ENCODE peak calls at places on chromosome 2, in seven cellular contexts. One of them, this sample, is unnamed.

GRCh38 chr2:197058777-197059176 is 132.3 kb upstream of the PGAP1 start:
- DNase-seq in HCT116: no peak
- DNase-seq in transverse colon: no peak
- DNase-seq in spleen: no peak
- DNase-seq in body of pancreas: no peak
- DNase-seq in ovary: no peak
- DNase-seq in uterus: no peak
- DNase-seq in this sample: no peak

GRCh38 chr2:138267161-138267901 is 234.2 kb upstream of the SPOPL start:
- DNase-seq in HCT116: no peak
- DNase-seq in transverse colon: no peak
- DNase-seq in spleen: no peak
- DNase-seq in body of pancreas: no peak
- DNase-seq in ovary: no peak
- DNase-seq in uterus: no peak
- DNase-seq in this sample: no peak

GRCh38 chr2:66539452-66539851 is 104.5 kb downstream of the MEIS1 start:
- DNase-seq in HCT116: no peak
- DNase-seq in transverse colon: no peak
- DNase-seq in spleen: no peak
- DNase-seq in body of pancreas: peak; percentile 42
- DNase-seq in ovary: no peak
- DNase-seq in uterus: no peak
- DNase-seq in this sample: no peak

GRCh38 chr2:151052850-151053660 is 208.6 kb downstream of the RBM43 start:
- DNase-seq in HCT116: no peak
- DNase-seq in transverse colon: no peak
- DNase-seq in spleen: no peak
- DNase-seq in body of pancreas: no peak
- DNase-seq in ovary: no peak
- DNase-seq in uterus: no peak
- DNase-seq in this sample: no peak

GRCh38 chr2:150710041-150710440 is 222.6 kb upstream of the RND3 start:
- DNase-seq in HCT116: no peak
- DNase-seq in transverse colon: no peak
- DNase-seq in spleen: no peak
- DNase-seq in body of pancreas: no peak
- DNase-seq in ovary: no peak
- DNase-seq in uterus: no peak
- DNase-seq in this sample: no peak

GRCh38 chr2:173872714-173873113 is 92.5 kb downstream of the SP3 start:
- DNase-seq in HCT116: no peak
- DNase-seq in transverse colon: peak; percentile 30
- DNase-seq in spleen: no peak
- DNase-seq in body of pancreas: no peak
- DNase-seq in ovary: no peak
- DNase-seq in uterus: no peak
- DNase-seq in this sample: no peak

GRCh38 chr2:57806449-57806968 is 240.1 kb upstream of the VRK2 start:
- DNase-seq in HCT116: no peak
- DNase-seq in transverse colon: no peak
- DNase-seq in spleen: no peak
- DNase-seq in body of pancreas: no peak
- DNase-seq in ovary: no peak
- DNase-seq in uterus: no peak
- DNase-seq in this sample: no peak

GRCh38 chr2:121144111-121144510 is 140.9 kb downstream of the TFCP2L1 start:
- DNase-seq in HCT116: no peak
- DNase-seq in transverse colon: no peak
- DNase-seq in spleen: no peak
- DNase-seq in body of pancreas: no peak
- DNase-seq in ovary: no peak
- DNase-seq in uterus: no peak
- DNase-seq in this sample: no peak

GRCh38 chr2:48209214-48209885 is 303.1 kb upstream of the FBXO11 start:
- DNase-seq in HCT116: no peak
- DNase-seq in transverse colon: no peak
- DNase-seq in spleen: no peak
- DNase-seq in body of pancreas: no peak
- DNase-seq in ovary: no peak
- DNase-seq in uterus: no peak
- DNase-seq in this sample: peak; percentile 32

GRCh38 chr2:43178055-43178598 is 48.3 kb downstream of the ZFP36L2 start:
- DNase-seq in HCT116: no peak
- DNase-seq in transverse colon: peak; percentile 21
- DNase-seq in spleen: no peak
- DNase-seq in body of pancreas: peak; percentile 65
- DNase-seq in ovary: no peak
- DNase-seq in uterus: no peak
- DNase-seq in this sample: peak; percentile 95

GRCh38 chr2:43175187-43175490 is 51.3 kb downstream of the ZFP36L2 start:
- DNase-seq in HCT116: no peak
- DNase-seq in transverse colon: no peak
- DNase-seq in spleen: no peak
- DNase-seq in body of pancreas: no peak
- DNase-seq in ovary: no peak
- DNase-seq in uterus: no peak
- DNase-seq in this sample: peak; percentile 50

GRCh38 chr2:43176449-43176848 is 50.0 kb downstream of the ZFP36L2 start:
- DNase-seq in HCT116: no peak
- DNase-seq in transverse colon: no peak
- DNase-seq in spleen: no peak
- DNase-seq in body of pancreas: no peak
- DNase-seq in ovary: no peak
- DNase-seq in uterus: no peak
- DNase-seq in this sample: peak; percentile 23

GRCh38 chr2:43171789-43172188 is 54.6 kb downstream of the ZFP36L2 start:
- DNase-seq in HCT116: no peak
- DNase-seq in transverse colon: peak; percentile 61
- DNase-seq in spleen: no peak
- DNase-seq in body of pancreas: peak; percentile 70
- DNase-seq in ovary: peak; percentile 61
- DNase-seq in uterus: no peak
- DNase-seq in this sample: peak; percentile 68

DNA sequence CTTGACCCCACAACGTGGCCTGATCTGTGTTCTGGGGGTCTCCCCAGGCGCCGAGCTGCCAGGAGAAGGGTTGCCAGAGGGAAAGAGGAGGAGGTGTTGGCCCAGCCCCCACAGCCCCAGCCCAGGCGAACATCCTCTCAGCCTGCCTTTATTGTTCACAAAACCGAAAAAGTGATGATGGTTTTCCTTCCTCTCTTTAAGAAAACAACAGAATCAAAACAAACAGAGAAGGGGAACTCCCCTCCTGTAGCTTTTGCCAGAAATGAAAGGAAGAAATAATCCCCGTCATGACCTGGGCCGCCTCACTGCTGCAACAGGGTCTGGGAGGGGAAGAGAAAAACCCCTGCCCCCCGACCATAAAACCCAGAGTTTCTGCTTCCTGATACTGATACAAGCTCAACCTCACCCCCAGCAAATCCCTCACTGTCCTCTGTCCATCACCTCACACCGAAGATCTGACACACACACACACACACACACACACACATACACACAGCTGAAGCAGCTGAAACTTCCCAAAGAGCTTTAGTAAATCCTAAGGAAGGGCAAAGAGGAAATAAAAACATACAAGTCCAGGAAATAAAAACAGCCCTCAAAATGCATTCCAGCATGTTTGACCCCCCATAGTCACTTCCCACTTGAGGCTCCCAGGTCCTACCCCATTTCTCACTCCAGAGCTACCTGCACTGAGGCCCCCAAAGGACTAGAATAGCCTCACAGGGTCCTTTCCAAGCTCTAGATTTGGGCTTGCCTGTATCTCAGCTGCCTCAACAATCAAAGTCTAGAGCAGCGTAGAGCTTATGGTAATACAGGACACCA is 51.8 kb downstream of the ZFP36L2 start:
- DNase-seq in HCT116: no peak
- DNase-seq in transverse colon: peak; percentile 72
- DNase-seq in spleen: peak; percentile 93
- DNase-seq in body of pancreas: no peak
- DNase-seq in ovary: no peak
- DNase-seq in uterus: no peak
- DNase-seq in this sample: no peak
- TF ChIP-seq POLR2A in HCT116: no peak
- TF ChIP-seq POLR2A in transverse colon: peak; percentile 22
- TF ChIP-seq POLR2A in spleen: no peak
- TF ChIP-seq POLR2A in body of pancreas: no peak
- TF ChIP-seq POLR2A in ovary: no peak
- TF ChIP-seq POLR2A in uterus: no peak
- TF ChIP-seq POLR2A in this sample: no peak

DNA sequence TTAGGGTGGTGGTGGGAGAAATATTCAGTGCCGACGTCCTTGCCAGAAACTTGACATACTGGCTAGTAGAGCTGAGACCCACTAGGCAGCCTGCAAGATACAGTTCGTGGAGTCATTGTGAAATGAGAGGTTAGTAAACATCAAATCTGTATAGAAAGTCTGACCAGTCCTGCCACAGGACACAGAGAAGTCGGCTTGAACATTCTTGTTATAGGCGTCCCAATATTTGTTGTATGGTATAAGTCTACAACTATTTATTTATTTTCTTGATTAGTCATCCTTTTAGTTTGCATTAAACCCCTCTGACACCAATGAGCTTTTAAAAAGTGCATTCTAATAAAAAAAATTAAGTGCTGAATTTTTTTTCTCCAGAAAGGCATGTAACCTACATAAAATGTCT is 265.4 kb downstream of the STK39 start:
- DNase-seq in HCT116: no peak
- DNase-seq in transverse colon: no peak
- DNase-seq in spleen: no peak
- DNase-seq in body of pancreas: no peak
- DNase-seq in ovary: no peak
- DNase-seq in uterus: no peak
- DNase-seq in this sample: no peak
- TF ChIP-seq POLR2A in HCT116: no peak
- TF ChIP-seq POLR2A in transverse colon: no peak
- TF ChIP-seq POLR2A in spleen: no peak
- TF ChIP-seq POLR2A in body of pancreas: no peak
- TF ChIP-seq POLR2A in ovary: no peak
- TF ChIP-seq POLR2A in uterus: no peak
- TF ChIP-seq POLR2A in this sample: no peak

DNA sequence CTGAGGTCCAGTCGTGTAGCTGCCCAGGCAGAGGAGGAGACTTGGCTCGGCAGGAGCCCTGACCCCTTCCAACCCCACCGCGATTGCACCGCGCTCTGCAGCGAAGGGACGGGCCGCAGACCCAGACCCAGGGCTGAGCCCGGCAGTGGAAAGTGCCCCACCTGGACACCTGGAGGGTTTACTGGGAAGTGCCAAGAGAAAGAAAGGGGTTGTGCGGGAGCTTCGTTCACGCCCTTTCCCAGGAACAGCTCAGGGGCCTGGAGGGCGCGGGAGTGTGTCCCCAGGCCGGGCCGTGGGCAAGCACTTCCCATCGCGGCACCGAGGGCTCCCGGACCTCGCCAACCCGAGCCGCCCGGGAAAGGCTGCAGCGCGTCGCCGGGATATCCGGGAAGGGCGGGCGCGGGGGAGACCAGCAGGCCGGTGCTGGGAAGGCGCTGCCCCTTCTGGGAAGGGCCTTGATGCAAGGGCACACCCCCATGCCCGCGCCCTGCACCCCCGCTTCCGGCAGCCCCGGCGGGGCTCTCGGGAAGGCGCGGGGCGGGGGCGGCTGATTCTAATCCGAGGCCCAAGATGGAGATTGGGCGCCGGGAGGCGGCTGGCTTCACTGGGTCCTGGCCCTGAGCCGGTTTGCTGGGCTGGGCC is 36.1 kb upstream of the MRPL33 start:
- DNase-seq in HCT116: no peak
- DNase-seq in transverse colon: peak; percentile 78
- DNase-seq in spleen: peak; percentile 88
- DNase-seq in body of pancreas: peak; percentile 90
- DNase-seq in ovary: peak; percentile 87
- DNase-seq in uterus: peak; percentile 76
- DNase-seq in this sample: peak; percentile 66
- TF ChIP-seq POLR2A in HCT116: no peak
- TF ChIP-seq POLR2A in transverse colon: peak; percentile 68
- TF ChIP-seq POLR2A in spleen: no peak
- TF ChIP-seq POLR2A in body of pancreas: peak; percentile 61
- TF ChIP-seq POLR2A in ovary: peak; percentile 42
- TF ChIP-seq POLR2A in uterus: no peak
- TF ChIP-seq POLR2A in this sample: no peak

DNA sequence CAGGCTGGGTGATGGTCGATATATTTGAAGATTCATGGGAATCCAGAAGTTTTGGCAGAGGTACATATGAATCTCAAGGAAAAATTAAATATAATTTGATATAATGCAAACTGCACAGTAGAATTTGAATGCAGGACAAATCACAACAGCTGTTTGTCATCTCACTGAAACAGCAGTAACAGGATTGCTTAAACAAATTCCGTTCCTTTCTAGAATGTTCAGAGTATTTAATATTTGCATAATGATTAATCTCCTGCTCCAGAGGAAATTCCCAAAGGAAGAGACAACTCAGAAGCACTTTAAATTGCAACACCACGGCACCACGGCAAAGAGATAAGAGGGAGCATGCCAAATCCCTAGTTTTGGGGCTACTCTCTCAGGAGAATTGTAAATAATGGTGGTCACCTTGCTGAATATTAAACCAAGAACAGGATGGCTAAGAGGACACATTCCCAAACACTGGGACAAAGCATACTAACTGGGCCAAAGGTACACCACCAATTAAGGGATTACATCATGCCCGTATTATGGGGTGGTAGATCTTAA is 67.8 kb upstream of the MAP4K3 start:
- DNase-seq in HCT116: no peak
- DNase-seq in transverse colon: no peak
- DNase-seq in spleen: no peak
- DNase-seq in body of pancreas: no peak
- DNase-seq in ovary: no peak
- DNase-seq in uterus: no peak
- DNase-seq in this sample: no peak
- TF ChIP-seq POLR2A in HCT116: no peak
- TF ChIP-seq POLR2A in transverse colon: no peak
- TF ChIP-seq POLR2A in spleen: no peak
- TF ChIP-seq POLR2A in body of pancreas: no peak
- TF ChIP-seq POLR2A in ovary: no peak
- TF ChIP-seq POLR2A in uterus: no peak
- TF ChIP-seq POLR2A in this sample: no peak

GRCh38 chr2:127700527-127701192 is 637 bp upstream of the SFT2D3 start:
- DNase-seq in HCT116: peak; percentile 95
- DNase-seq in transverse colon: peak; percentile 90
- DNase-seq in spleen: peak; percentile 92
- DNase-seq in body of pancreas: peak; percentile 41
- DNase-seq in ovary: peak; percentile 56
- DNase-seq in uterus: no peak
- DNase-seq in this sample: peak; percentile 78

GRCh38 chr2:127703282-127703681 is 2.0 kb downstream of the SFT2D3 start:
- DNase-seq in HCT116: no peak
- DNase-seq in transverse colon: no peak
- DNase-seq in spleen: no peak
- DNase-seq in body of pancreas: no peak
- DNase-seq in ovary: no peak
- DNase-seq in uterus: no peak
- DNase-seq in this sample: no peak

GRCh38 chr2:127702395-127703009 is 1.2 kb downstream of the SFT2D3 start:
- DNase-seq in HCT116: no peak
- DNase-seq in transverse colon: no peak
- DNase-seq in spleen: no peak
- DNase-seq in body of pancreas: no peak
- DNase-seq in ovary: no peak
- DNase-seq in uterus: no peak
- DNase-seq in this sample: no peak

GRCh38 chr2:127701193-127701650 is at the start of gene SFT2D3:
- DNase-seq in HCT116: peak; percentile 82
- DNase-seq in transverse colon: peak; percentile 95
- DNase-seq in spleen: peak; percentile 99
- DNase-seq in body of pancreas: peak; percentile 93
- DNase-seq in ovary: peak; percentile 92
- DNase-seq in uterus: peak; percentile 89
- DNase-seq in this sample: peak; percentile 95

GRCh38 chr2:127701651-127702394 is 526 bp downstream of the SFT2D3 start:
- DNase-seq in HCT116: peak; percentile 16
- DNase-seq in transverse colon: peak; percentile 85
- DNase-seq in spleen: peak; percentile 97
- DNase-seq in body of pancreas: peak; percentile 80
- DNase-seq in ovary: peak; percentile 78
- DNase-seq in uterus: peak; percentile 63
- DNase-seq in this sample: peak; percentile 88
- TF ChIP-seq POLR2A in HCT116: no peak
- TF ChIP-seq POLR2A in transverse colon: peak; percentile 66
- TF ChIP-seq POLR2A in spleen: peak; percentile 28
- TF ChIP-seq POLR2A in body of pancreas: no peak
- TF ChIP-seq POLR2A in ovary: no peak
- TF ChIP-seq POLR2A in uterus: no peak
- TF ChIP-seq POLR2A in this sample: peak; percentile 73

This sample was measured in erythroblast.